ENCODE peak calls at places on chromosomes 5 and 9, in five cellular contexts. V, S, N, F and I are unnamed samples.

GRCh38 chr5:36686881-36687280 is 80.5 kb downstream of the SLC1A3 start:
- DNase-seq in V (no peak), S (no peak), N (no peak), F (no peak), I (no peak)

GRCh38 chr5:31161772-31162171 is 31.7 kb upstream of the CDH6 start:
- DNase-seq in V (peak), S (peak), N (no peak), F (no peak), I (peak)

GRCh38 chr5:151240891-151241290 is 12.1 kb upstream of the GM2A start:
- DNase-seq in V (no peak), S (no peak), N (no peak), F (no peak), I (no peak)

GRCh38 chr5:106171708-106172107 is 1499.0 kb downstream of the EFNA5 start:
- DNase-seq in V (no peak), S (no peak), N (no peak), F (no peak), I (no peak)

GRCh38 chr5:78320461-78320860 is 26.0 kb upstream of the AP3B1 start:
- DNase-seq in V (no peak), S (peak), N (no peak), F (no peak), I (peak)

GRCh38 chr5:136028782-136029742 is at the start of gene TGFBI:
- DNase-seq in V (peak), S (peak), N (peak), F (no peak), I (peak)

GRCh38 chr9:124279531-124280175 is 21.9 kb downstream of the NEK6 start:
- DNase-seq in V (no peak), S (no peak), N (no peak), F (no peak), I (no peak)

GRCh38 chr5:35087971-35088370 is 40.2 kb upstream of the AGXT2 start:
- DNase-seq in V (no peak), S (no peak), N (no peak), F (no peak), I (no peak)

GRCh38 chr9:114405294-114406034 is 17.7 kb upstream of the AKNA start:
- DNase-seq in V (no peak), S (peak), N (peak), F (no peak), I (peak)

GRCh38 chr5:19564036-19564435 is 424.0 kb downstream of the CDH18 start:
- DNase-seq in V (no peak), S (no peak), N (no peak), F (no peak), I (no peak)

GRCh38 chr9:35664531-35665470 is at the start of gene ARHGEF39:
- DNase-seq in V (peak), S (peak), N (peak), F (no peak), I (peak)

GRCh38 chr5:125829349-125829748 is 593.9 kb upstream of the GRAMD2B start:
- DNase-seq in V (no peak), S (no peak), N (no peak), F (no peak), I (no peak)

GRCh38 chr5:109324941-109325340 is 84.8 kb downstream of the PJA2 start:
- DNase-seq in V (no peak), S (no peak), N (no peak), F (no peak), I (no peak)

GRCh38 chr5:59390074-59390659 is 503.4 kb downstream of the PDE4D start:
- DNase-seq in V (no peak), S (peak), N (peak), F (no peak), I (peak)

GRCh38 chr5:73266309-73266708 is 93.3 kb downstream of the TMEM174 start:
- DNase-seq in V (no peak), S (no peak), N (no peak), F (no peak), I (no peak)

GRCh38 chr5:16539169-16539666 is 73.6 kb upstream of the ZNF622 start:
- DNase-seq in V (no peak), S (peak), N (no peak), F (no peak), I (peak)

GRCh38 chr5:119409235-119409815 is 43.0 kb upstream of the HSD17B4 start:
- DNase-seq in V (no peak), S (peak), N (no peak), F (no peak), I (no peak)

GRCh38 chr5:68932830-68933434 is 160.9 kb upstream of the SLC30A5 start:
- DNase-seq in V (no peak), S (peak), N (no peak), F (no peak), I (no peak)
- TF ChIP-seq CEBPB in V (no peak), S (no peak), N (no peak), F (no peak), I (no peak)

DNA sequence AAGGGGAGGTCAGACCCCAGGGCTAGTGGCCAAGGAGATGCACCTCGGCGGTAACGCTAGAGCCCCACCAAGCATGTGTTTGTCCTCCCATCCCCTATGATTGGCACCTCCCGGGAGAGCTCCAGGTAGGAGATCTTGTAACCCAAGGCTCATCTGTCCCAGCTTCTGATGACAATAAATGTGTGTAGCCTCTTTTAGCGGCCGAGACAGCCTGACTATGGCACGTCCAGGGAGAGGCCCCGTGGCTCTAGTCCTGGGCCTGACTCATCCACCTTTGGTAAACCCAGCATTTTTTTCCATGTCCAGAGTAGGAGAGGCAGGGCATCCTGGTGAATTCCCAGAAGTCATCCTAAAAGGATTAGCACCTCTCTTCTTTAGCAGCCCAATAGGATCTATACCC is 39.2 kb downstream of the IRF1 start:
- DNase-seq in V (no peak), S (no peak), N (no peak), F (no peak), I (no peak)
- TF ChIP-seq KDM1A in V (no peak), S (no peak), N (no peak), F (no peak), I (no peak)

GRCh38 chr5:181235689-181236366 is 7.9 kb downstream of the RACK1 start:
- DNase-seq in V (no peak), S (no peak), N (peak), F (no peak), I (no peak)

GRCh38 chr5:181235323-181235688 is 8.4 kb downstream of the RACK1 start:
- DNase-seq in V (no peak), S (no peak), N (peak), F (no peak), I (no peak)

GRCh38 chr5:181234116-181234454 is 9.6 kb downstream of the RACK1 start:
- DNase-seq in V (no peak), S (no peak), N (no peak), F (no peak), I (no peak)

GRCh38 chr5:181233436-181234115 is 10.1 kb downstream of the RACK1 start:
- DNase-seq in V (no peak), S (no peak), N (peak), F (no peak), I (no peak)

GRCh38 chr5:181234455-181235306 is 9.0 kb downstream of the RACK1 start:
- DNase-seq in V (no peak), S (no peak), N (peak), F (no peak), I (no peak)
- TF ChIP-seq CEBPB in V (no peak), S (no peak), N (no peak), F (no peak), I (no peak)

GRCh38 chr5:14665949-14666741 is 1.6 kb downstream of the OTULIN start:
- DNase-seq in V (no peak), S (peak), N (no peak), F (no peak), I (peak)

GRCh38 chr5:14663734-14664269 is 716 bp upstream of the OTULIN start:
- DNase-seq in V (no peak), S (no peak), N (no peak), F (no peak), I (no peak)

GRCh38 chr5:14662721-14663120 is 1.8 kb upstream of the OTULIN start:
- DNase-seq in V (no peak), S (no peak), N (no peak), F (no peak), I (no peak)

GRCh38 chr5:14665110-14665822 is 748 bp downstream of the OTULIN start:
- DNase-seq in V (no peak), S (peak), N (no peak), F (no peak), I (peak)

DNA sequence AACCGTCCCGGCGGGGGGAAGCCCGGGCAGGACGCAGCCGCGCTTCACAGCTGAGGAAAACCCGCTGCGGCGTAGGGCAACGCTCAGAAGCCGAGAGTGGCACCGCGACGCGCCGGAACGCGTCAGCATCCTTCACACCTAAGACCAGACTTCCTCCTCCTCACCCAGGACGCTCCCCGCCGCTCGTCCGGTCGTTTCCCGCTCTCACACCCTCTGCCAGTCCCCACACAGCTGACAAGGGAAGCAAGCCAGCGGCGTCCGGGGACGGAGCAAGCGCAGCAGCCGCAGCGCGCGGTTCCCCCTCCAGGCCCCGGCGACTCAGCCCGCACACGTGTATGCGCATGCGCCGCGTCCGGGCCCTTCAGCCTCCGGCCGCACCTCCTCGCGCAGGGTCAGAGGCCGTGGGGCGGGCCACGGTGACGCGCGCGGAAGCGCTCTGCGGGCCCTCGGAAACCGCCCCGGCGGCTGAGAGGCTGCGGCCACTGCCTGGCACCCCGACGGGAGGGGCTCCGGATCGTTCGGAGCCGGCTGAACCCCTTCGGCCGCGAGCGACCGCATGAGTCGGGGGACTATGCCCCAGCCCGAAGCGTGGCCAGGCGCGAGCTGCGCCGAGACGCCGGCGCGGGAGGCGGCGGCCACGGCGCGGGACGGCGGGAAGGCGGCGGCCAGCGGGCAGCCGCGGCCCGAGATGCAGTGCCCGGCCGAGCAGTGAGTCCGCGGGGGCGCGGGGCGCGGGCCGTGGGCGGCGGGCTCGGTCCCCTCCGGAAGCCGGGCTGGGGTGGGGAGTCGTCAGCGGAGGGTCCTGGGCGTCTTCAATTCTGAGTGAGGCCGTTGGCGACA is at the start of gene OTULIN:
- DNase-seq in V (peak), S (peak), N (peak), F (peak), I (peak)
- TF ChIP-seq KDM1A in V (no peak), S (no peak), N (no peak), F (no peak), I (no peak)

DNA sequence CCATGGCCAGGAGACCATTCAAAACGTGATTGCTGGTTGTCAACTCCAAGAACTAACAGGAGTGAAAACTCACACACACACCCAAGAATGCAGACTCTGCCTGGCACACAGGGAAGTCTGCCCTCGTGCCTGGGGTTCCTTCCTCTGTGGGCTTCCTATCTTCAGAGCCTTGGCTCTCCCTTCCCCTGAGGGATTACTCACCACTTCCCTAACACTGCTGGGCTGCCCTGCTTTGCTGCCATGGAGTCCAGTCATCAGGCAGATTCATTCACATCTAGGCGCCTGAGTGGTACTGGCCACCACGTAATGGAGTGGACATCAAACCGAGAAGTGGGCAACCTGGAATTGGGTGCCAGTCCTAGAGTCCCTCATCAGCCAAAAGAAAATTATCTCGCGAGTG is 76.4 kb upstream of the PRSS3 start:
- DNase-seq in V (no peak), S (no peak), N (no peak), F (no peak), I (no peak)
- TF ChIP-seq CEBPB in V (no peak), S (no peak), N (no peak), F (no peak), I (no peak)

GRCh38 chr9:19493174-19493811 is 84.5 kb downstream of the ACER2 start:
- DNase-seq in V (peak), S (peak), N (peak), F (peak), I (peak)
- TF ChIP-seq KDM1A in V (no peak), S (no peak), N (no peak), F (no peak), I (no peak)

DNA sequence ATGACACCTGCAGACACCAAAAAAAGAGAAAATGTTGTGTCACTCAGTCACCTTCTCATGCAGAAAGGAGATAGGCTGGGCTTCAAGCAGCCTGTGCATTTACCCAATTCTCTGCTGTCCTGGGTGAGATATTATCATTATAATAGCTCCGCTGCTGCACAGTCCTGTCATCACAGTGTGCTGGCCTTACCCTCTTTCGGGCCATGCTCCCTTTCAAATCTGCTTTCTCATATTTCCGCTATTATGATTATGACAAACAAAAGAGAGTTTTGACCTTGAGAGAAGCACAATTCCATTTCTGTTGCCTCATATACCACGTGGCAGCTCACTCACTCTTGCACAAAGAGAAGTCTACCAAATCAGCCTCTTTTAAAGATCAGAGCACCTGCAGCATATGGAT is 1350.1 kb upstream of the ACO1 start:
- DNase-seq in V (no peak), S (no peak), N (no peak), F (no peak), I (peak)
- TF ChIP-seq CEBPB in V (no peak), S (no peak), N (no peak), F (no peak), I (no peak)

GRCh38 chr9:96458226-96458625 is 8.3 kb downstream of the HABP4 start:
- DNase-seq in V (no peak), S (no peak), N (no peak), F (no peak), I (no peak)
- TF ChIP-seq KDM1A in V (no peak), S (no peak), N (no peak), F (no peak), I (no peak)

GRCh38 chr9:109797509-109797908 is 17.5 kb downstream of the PALM2AKAP2 start:
- DNase-seq in V (no peak), S (no peak), N (no peak), F (no peak), I (no peak)
- TF ChIP-seq CEBPB in V (no peak), S (no peak), N (no peak), F (no peak), I (no peak)

GRCh38 chr5:51138164-51138563 is 245.1 kb upstream of the ISL1 start:
- DNase-seq in V (no peak), S (no peak), N (no peak), F (no peak), I (no peak)
- TF ChIP-seq KDM1A in V (no peak), S (no peak), N (no peak), F (no peak), I (no peak)